ENCODE peak calls at places on chromosomes 11 and 22, in seven cellular contexts. X, E, O, T, F, U and B are unnamed samples.

GRCh38 chr11:850777-851762 is 8.4 kb downstream of the TSPAN4 start:
- DNase-seq in X (no peak), E (no peak), O (no peak), T (no peak), F (no peak), U (no peak), B (no peak)

GRCh38 chr11:83910135-83910534 is 624.0 kb upstream of the CCDC90B start:
- DNase-seq in X (no peak), E (no peak), O (no peak), T (no peak), F (no peak), U (no peak), B (peak; percentile 19)

GRCh38 chr11:78539566-78539965 is 35.1 kb downstream of the NARS2 start:
- DNase-seq in X (no peak), E (no peak), O (no peak), T (no peak), F (no peak), U (no peak), B (no peak)

GRCh38 chr22:28728621-28729313 is 12.9 kb downstream of the CHEK2 start:
- DNase-seq in X (no peak), E (no peak), O (peak; percentile 30), T (no peak), F (no peak), U (no peak), B (no peak)

GRCh38 chr22:31084811-31085492 is 3.8 kb downstream of the SMTN start:
- DNase-seq in X (peak; percentile 35), E (peak; percentile 96), O (peak; percentile 69), T (peak; percentile 90), F (no peak), U (peak; percentile 66), B (no peak)

GRCh38 chr22:46368422-46368821 is 32.9 kb downstream of the TRMU start:
- DNase-seq in X (no peak), E (no peak), O (no peak), T (peak; percentile 7), F (no peak), U (no peak), B (no peak)

GRCh38 chr22:27195104-27195503 is 537.7 kb downstream of the MIAT start:
- DNase-seq in X (no peak), E (peak; percentile 88), O (no peak), T (peak; percentile 24), F (no peak), U (no peak), B (no peak)

GRCh38 chr11:126477526-126478275 is 122.2 kb downstream of the ST3GAL4 start:
- DNase-seq in X (no peak), E (no peak), O (no peak), T (no peak), F (no peak), U (no peak), B (no peak)

GRCh38 chr11:63918576-63919171 is 1.7 kb upstream of the RCOR2 start:
- DNase-seq in X (no peak), E (no peak), O (no peak), T (no peak), F (no peak), U (no peak), B (no peak)

GRCh38 chr11:37505406-37505805 is 907.4 kb upstream of the RAG2 start:
- DNase-seq in X (no peak), E (no peak), O (peak; percentile 62), T (no peak), F (peak; percentile 34), U (no peak), B (no peak)

GRCh38 chr11:75356613-75357012 is 5.2 kb upstream of the ARRB1 start:
- DNase-seq in X (no peak), E (no peak), O (no peak), T (no peak), F (no peak), U (no peak), B (no peak)

GRCh38 chr11:121741954-121742361 is 289.2 kb upstream of the SORL1-AS1 start:
- DNase-seq in X (peak; percentile 42), E (peak; percentile 94), O (no peak), T (peak; percentile 48), F (no peak), U (peak; percentile 3), B (no peak)

GRCh38 chr11:66326261-66327111 is 9.6 kb upstream of the CD248 start:
- DNase-seq in X (no peak), E (peak; percentile 82), O (no peak), T (no peak), F (no peak), U (no peak), B (no peak)

GRCh38 chr11:60348116-60348515 is 21.1 kb downstream of the MS4A6E start:
- DNase-seq in X (no peak), E (no peak), O (no peak), T (no peak), F (no peak), U (no peak), B (no peak)

GRCh38 chr11:17734418-17734911 is at the start of gene KCNC1:
- DNase-seq in X (no peak), E (peak; percentile 61), O (no peak), T (no peak), F (no peak), U (no peak), B (no peak)

GRCh38 chr11:35546317-35546716 is 20.9 kb upstream of the PAMR1 start:
- DNase-seq in X (no peak), E (no peak), O (no peak), T (no peak), F (no peak), U (no peak), B (no peak)
- TF ChIP-seq CTCF in X (no peak), E (no peak), O (no peak), T (no peak), F (no peak), U (no peak), B (no peak)

DNA sequence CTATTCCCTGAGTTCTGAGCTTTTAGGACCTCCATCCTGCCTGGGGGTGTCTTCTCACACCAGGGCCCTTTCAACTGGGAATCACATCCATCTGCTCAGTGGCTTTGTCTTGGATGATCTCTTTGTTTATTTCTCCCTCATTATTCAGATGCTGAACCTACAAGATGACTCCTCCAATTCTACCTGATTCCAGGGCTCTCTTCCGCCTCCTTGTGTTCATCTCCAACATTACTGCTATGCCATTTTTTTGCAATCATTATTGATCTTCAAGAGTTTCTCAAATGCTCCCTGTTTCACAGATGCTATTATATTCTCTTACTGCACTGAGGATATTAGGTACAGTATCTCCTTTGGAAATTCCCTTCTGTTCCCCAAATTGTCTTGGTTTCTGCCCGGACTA is 307.7 kb downstream of the SHANK2 start:
- DNase-seq in X (no peak), E (no peak), O (no peak), T (no peak), F (no peak), U (no peak), B (no peak)
- TF ChIP-seq CTCF in X (no peak), E (no peak), O (no peak), T (no peak), F (no peak), U (no peak), B (no peak)

DNA sequence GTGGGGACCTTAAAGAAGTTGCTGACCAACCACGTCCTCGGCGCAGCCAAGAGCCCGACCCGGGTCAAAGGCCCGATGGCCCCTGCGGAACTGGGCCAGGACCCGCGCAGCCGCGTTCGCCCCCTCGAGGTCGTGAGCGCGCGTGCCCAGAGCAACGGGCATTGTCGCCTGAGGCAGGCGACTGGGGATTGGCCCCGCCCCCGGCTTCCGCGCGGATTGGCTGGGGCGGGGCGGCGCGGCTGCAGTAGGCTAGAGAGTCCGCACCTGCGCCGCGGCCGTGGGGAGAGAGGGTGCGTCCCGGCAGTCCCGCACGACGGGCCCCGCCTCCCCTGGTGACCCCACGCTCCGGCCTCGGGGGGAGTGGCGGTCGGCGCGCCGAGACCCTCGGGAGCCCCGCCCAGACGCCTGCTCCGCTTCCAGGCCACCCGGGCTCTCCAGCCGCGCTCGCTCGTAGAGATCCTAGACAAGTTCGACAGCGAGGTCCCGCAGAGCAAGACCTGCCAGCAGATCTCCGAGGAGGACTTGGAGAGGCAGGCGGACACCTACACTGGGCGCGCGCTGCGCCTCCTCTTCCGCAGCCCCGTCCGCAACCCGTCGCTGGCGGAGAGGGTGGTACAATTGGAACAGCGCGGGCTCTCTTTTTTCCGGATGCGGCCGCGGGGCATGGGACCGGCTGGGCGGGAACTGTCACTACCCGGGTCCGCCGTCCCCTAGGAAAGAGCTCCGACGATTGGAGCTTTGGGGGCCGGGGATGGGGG is 8.3 kb upstream of the PPIL2 start:
- DNase-seq in X (no peak), E (no peak), O (peak; percentile 25), T (peak; percentile 89), F (peak; percentile 60), U (no peak), B (no peak)
- TF ChIP-seq CTCF in X (no peak), E (no peak), O (no peak), T (peak; percentile 16), F (peak; percentile 11), U (peak; percentile 2), B (peak; percentile 6)

GRCh38 chr11:119729581-119730346 is 764 bp upstream of the NECTIN1 start:
- DNase-seq in X (no peak), E (peak; percentile 81), O (peak; percentile 68), T (peak; percentile 77), F (peak; percentile 67), U (peak; percentile 16), B (no peak)
- TF ChIP-seq CTCF in X (no peak), E (no peak), O (no peak), T (no peak), F (peak; percentile 67), U (peak; percentile 22), B (no peak)

DNA sequence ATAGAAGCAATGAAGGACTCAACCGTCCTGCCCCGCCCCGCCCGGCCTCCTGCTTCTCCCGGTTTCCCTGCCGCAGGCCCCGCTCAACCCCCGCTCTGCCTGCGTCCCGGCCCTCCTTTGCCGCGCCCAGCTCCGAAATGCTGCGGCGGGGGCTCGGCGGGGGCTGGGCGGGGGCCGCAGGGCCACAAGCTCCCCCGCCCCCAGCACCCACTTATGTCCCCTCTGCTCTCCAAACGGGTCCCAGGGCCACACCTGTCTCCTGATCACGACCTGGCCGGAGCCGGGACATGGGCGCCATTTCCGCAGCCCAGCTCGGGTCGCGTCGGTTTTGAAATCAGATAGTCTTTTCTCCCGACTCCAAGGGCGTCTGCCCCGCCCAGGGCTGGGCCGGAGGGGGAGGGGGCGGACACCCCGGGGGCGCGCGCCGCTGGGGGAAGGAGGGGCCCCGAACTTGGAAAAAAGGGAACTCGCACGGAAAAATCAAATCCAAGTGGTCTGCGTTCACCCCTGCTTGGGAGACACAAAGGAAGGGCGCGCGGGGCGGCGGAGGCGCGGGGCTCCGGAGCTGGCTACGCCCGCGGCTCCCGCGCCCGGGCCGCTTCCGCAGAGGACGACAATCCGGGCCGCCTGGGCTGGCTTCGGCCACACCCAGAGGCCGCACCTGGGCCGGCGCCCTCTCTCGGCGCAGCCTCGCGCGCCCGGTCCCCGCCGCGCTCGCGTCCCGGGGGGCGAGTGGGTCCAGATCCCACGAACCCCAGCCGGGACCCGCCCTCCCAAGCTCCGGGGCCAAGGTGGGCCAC is 70.5 kb upstream of the EP300 start:
- DNase-seq in X (no peak), E (peak; percentile 88), O (peak; percentile 53), T (peak; percentile 81), F (peak; percentile 56), U (no peak), B (no peak)
- TF ChIP-seq CTCF in X (no peak), E (no peak), O (no peak), T (no peak), F (no peak), U (no peak), B (no peak)